ENCODE peak calls at places on chromosomes 16 and 17, in ten cellular contexts. One of them, this sample, is unnamed.

GRCh38 chr17:34519286-34519685 is 60.1 kb upstream of the TMEM132E start:
- DNase-seq in AG10803: no peak
- DNase-seq in fibroblast of lung: no peak
- DNase-seq in hepatocyte: no peak
- DNase-seq in mesothelial cell of epicardium: no peak
- DNase-seq in GM13976: peak; percentile 45
- DNase-seq in tibial artery: no peak
- DNase-seq in left cardiac atrium: no peak
- DNase-seq in C1 segment of cervical spinal cord: no peak
- DNase-seq in activated CD4-positive, alpha-beta T cell treated with anti-CD3 and anti-CD28 coated beads, Interleukin-2, amount 50 U/mL, for 48 hours: peak; percentile 18
- DNase-seq in this sample: no peak

GRCh38 chr17:29407856-29408255 is 17.7 kb downstream of the TAOK1 start:
- DNase-seq in GM13976: no peak
- DNase-seq in hepatocyte: no peak
- DNase-seq in fibroblast of lung: peak; percentile 13
- DNase-seq in left cardiac atrium: no peak
- DNase-seq in mesothelial cell of epicardium: no peak
- DNase-seq in activated CD4-positive, alpha-beta T cell treated with anti-CD3 and anti-CD28 coated beads, Interleukin-2, amount 50 U/mL, for 48 hours: no peak
- DNase-seq in C1 segment of cervical spinal cord: no peak
- DNase-seq in AG10803: peak; percentile 13
- DNase-seq in tibial artery: no peak
- DNase-seq in this sample: no peak

GRCh38 chr16:87570938-87571867 is 31.1 kb upstream of the JPH3 start:
- DNase-seq in C1 segment of cervical spinal cord: peak; percentile 4
- DNase-seq in fibroblast of lung: peak; percentile 88
- DNase-seq in activated CD4-positive, alpha-beta T cell treated with anti-CD3 and anti-CD28 coated beads, Interleukin-2, amount 50 U/mL, for 48 hours: peak; percentile 30
- DNase-seq in left cardiac atrium: peak; percentile 68
- DNase-seq in mesothelial cell of epicardium: no peak
- DNase-seq in hepatocyte: peak; percentile 78
- DNase-seq in GM13976: no peak
- DNase-seq in tibial artery: peak; percentile 93
- DNase-seq in AG10803: peak; percentile 61
- DNase-seq in this sample: peak; percentile 19

GRCh38 chr16:1794221-1794871 is 841 bp upstream of the IGFALS start:
- DNase-seq in tibial artery: no peak
- DNase-seq in mesothelial cell of epicardium: peak; percentile 18
- DNase-seq in GM13976: no peak
- DNase-seq in fibroblast of lung: no peak
- DNase-seq in C1 segment of cervical spinal cord: no peak
- DNase-seq in hepatocyte: peak; percentile 70
- DNase-seq in AG10803: no peak
- DNase-seq in left cardiac atrium: peak; percentile 16
- DNase-seq in activated CD4-positive, alpha-beta T cell treated with anti-CD3 and anti-CD28 coated beads, Interleukin-2, amount 50 U/mL, for 48 hours: no peak
- DNase-seq in this sample: no peak

GRCh38 chr16:12182202-12182601 is 205.7 kb downstream of the SNX29 start:
- DNase-seq in activated CD4-positive, alpha-beta T cell treated with anti-CD3 and anti-CD28 coated beads, Interleukin-2, amount 50 U/mL, for 48 hours: no peak
- DNase-seq in fibroblast of lung: no peak
- DNase-seq in C1 segment of cervical spinal cord: no peak
- DNase-seq in left cardiac atrium: no peak
- DNase-seq in hepatocyte: no peak
- DNase-seq in tibial artery: no peak
- DNase-seq in GM13976: no peak
- DNase-seq in mesothelial cell of epicardium: no peak
- DNase-seq in AG10803: no peak
- DNase-seq in this sample: no peak

GRCh38 chr17:68441064-68441770 is 16.1 kb downstream of the WIPI1 start:
- DNase-seq in C1 segment of cervical spinal cord: peak; percentile 20
- DNase-seq in activated CD4-positive, alpha-beta T cell treated with anti-CD3 and anti-CD28 coated beads, Interleukin-2, amount 50 U/mL, for 48 hours: no peak
- DNase-seq in tibial artery: peak; percentile 40
- DNase-seq in left cardiac atrium: no peak
- DNase-seq in GM13976: no peak
- DNase-seq in hepatocyte: peak; percentile 26
- DNase-seq in fibroblast of lung: no peak
- DNase-seq in AG10803: no peak
- DNase-seq in mesothelial cell of epicardium: no peak
- DNase-seq in this sample: no peak

GRCh38 chr16:21560462-21560861 is 38.9 kb upstream of the METTL9 start:
- DNase-seq in left cardiac atrium: no peak
- DNase-seq in activated CD4-positive, alpha-beta T cell treated with anti-CD3 and anti-CD28 coated beads, Interleukin-2, amount 50 U/mL, for 48 hours: no peak
- DNase-seq in tibial artery: no peak
- DNase-seq in C1 segment of cervical spinal cord: no peak
- DNase-seq in hepatocyte: no peak
- DNase-seq in mesothelial cell of epicardium: no peak
- DNase-seq in GM13976: no peak
- DNase-seq in fibroblast of lung: no peak
- DNase-seq in AG10803: no peak
- DNase-seq in this sample: no peak

GRCh38 chr16:12467418-12468210 is 336.1 kb downstream of the CPPED1 start:
- DNase-seq in tibial artery: no peak
- DNase-seq in mesothelial cell of epicardium: no peak
- DNase-seq in AG10803: no peak
- DNase-seq in hepatocyte: no peak
- DNase-seq in left cardiac atrium: no peak
- DNase-seq in GM13976: no peak
- DNase-seq in fibroblast of lung: no peak
- DNase-seq in C1 segment of cervical spinal cord: no peak
- DNase-seq in activated CD4-positive, alpha-beta T cell treated with anti-CD3 and anti-CD28 coated beads, Interleukin-2, amount 50 U/mL, for 48 hours: no peak
- DNase-seq in this sample: no peak

GRCh38 chr17:43006639-43007551 is at the start of gene IFI35:
- DNase-seq in fibroblast of lung: peak; percentile 83
- DNase-seq in activated CD4-positive, alpha-beta T cell treated with anti-CD3 and anti-CD28 coated beads, Interleukin-2, amount 50 U/mL, for 48 hours: peak; percentile 86
- DNase-seq in left cardiac atrium: peak; percentile 88
- DNase-seq in mesothelial cell of epicardium: no peak
- DNase-seq in tibial artery: peak; percentile 92
- DNase-seq in AG10803: peak; percentile 79
- DNase-seq in hepatocyte: peak; percentile 87
- DNase-seq in GM13976: peak; percentile 89
- DNase-seq in C1 segment of cervical spinal cord: peak; percentile 57
- DNase-seq in this sample: peak; percentile 66

GRCh38 chr16:86048221-86048620 is 149.3 kb downstream of the IRF8 start:
- DNase-seq in tibial artery: no peak
- DNase-seq in AG10803: no peak
- DNase-seq in fibroblast of lung: no peak
- DNase-seq in activated CD4-positive, alpha-beta T cell treated with anti-CD3 and anti-CD28 coated beads, Interleukin-2, amount 50 U/mL, for 48 hours: no peak
- DNase-seq in mesothelial cell of epicardium: no peak
- DNase-seq in left cardiac atrium: no peak
- DNase-seq in hepatocyte: no peak
- DNase-seq in GM13976: no peak
- DNase-seq in C1 segment of cervical spinal cord: no peak
- DNase-seq in this sample: no peak

GRCh38 chr17:31339906-31340661 is 18.7 kb upstream of the EVI2A start:
- DNase-seq in AG10803: peak; percentile 65
- DNase-seq in GM13976: no peak
- DNase-seq in hepatocyte: no peak
- DNase-seq in activated CD4-positive, alpha-beta T cell treated with anti-CD3 and anti-CD28 coated beads, Interleukin-2, amount 50 U/mL, for 48 hours: no peak
- DNase-seq in tibial artery: no peak
- DNase-seq in left cardiac atrium: no peak
- DNase-seq in fibroblast of lung: peak; percentile 93
- DNase-seq in C1 segment of cervical spinal cord: no peak
- DNase-seq in mesothelial cell of epicardium: no peak
- DNase-seq in this sample: no peak

GRCh38 chr17:39822051-39822450 is 42.1 kb downstream of the IKZF3 start:
- DNase-seq in activated CD4-positive, alpha-beta T cell treated with anti-CD3 and anti-CD28 coated beads, Interleukin-2, amount 50 U/mL, for 48 hours: no peak
- DNase-seq in C1 segment of cervical spinal cord: no peak
- DNase-seq in mesothelial cell of epicardium: no peak
- DNase-seq in AG10803: no peak
- DNase-seq in left cardiac atrium: no peak
- DNase-seq in GM13976: no peak
- DNase-seq in hepatocyte: no peak
- DNase-seq in fibroblast of lung: no peak
- DNase-seq in tibial artery: no peak
- DNase-seq in this sample: no peak

GRCh38 chr17:75295220-75296158 is 6.3 kb upstream of the SLC25A19 start:
- DNase-seq in left cardiac atrium: no peak
- DNase-seq in mesothelial cell of epicardium: no peak
- DNase-seq in AG10803: no peak
- DNase-seq in hepatocyte: no peak
- DNase-seq in C1 segment of cervical spinal cord: no peak
- DNase-seq in activated CD4-positive, alpha-beta T cell treated with anti-CD3 and anti-CD28 coated beads, Interleukin-2, amount 50 U/mL, for 48 hours: no peak
- DNase-seq in tibial artery: no peak
- DNase-seq in fibroblast of lung: no peak
- DNase-seq in GM13976: peak; percentile 73
- DNase-seq in this sample: no peak

GRCh38 chr17:40415390-40415789 is 2.3 kb downstream of the TOP2A start:
- DNase-seq in AG10803: peak; percentile 58
- DNase-seq in GM13976: peak; percentile 47
- DNase-seq in C1 segment of cervical spinal cord: no peak
- DNase-seq in left cardiac atrium: no peak
- DNase-seq in hepatocyte: peak; percentile 48
- DNase-seq in fibroblast of lung: peak; percentile 31
- DNase-seq in activated CD4-positive, alpha-beta T cell treated with anti-CD3 and anti-CD28 coated beads, Interleukin-2, amount 50 U/mL, for 48 hours: no peak
- DNase-seq in tibial artery: no peak
- DNase-seq in mesothelial cell of epicardium: no peak
- DNase-seq in this sample: no peak

GRCh38 chr17:37088459-37088858 is 139.7 kb downstream of the AATF start:
- DNase-seq in C1 segment of cervical spinal cord: no peak
- DNase-seq in mesothelial cell of epicardium: no peak
- DNase-seq in hepatocyte: peak; percentile 41
- DNase-seq in left cardiac atrium: no peak
- DNase-seq in GM13976: no peak
- DNase-seq in AG10803: no peak
- DNase-seq in activated CD4-positive, alpha-beta T cell treated with anti-CD3 and anti-CD28 coated beads, Interleukin-2, amount 50 U/mL, for 48 hours: no peak
- DNase-seq in tibial artery: no peak
- DNase-seq in fibroblast of lung: no peak
- DNase-seq in this sample: no peak

GRCh38 chr16:88570691-88571092 is 489 bp downstream of the ZC3H18 start:
- DNase-seq in C1 segment of cervical spinal cord: no peak
- DNase-seq in fibroblast of lung: peak; percentile 4
- DNase-seq in left cardiac atrium: no peak
- DNase-seq in mesothelial cell of epicardium: no peak
- DNase-seq in AG10803: no peak
- DNase-seq in activated CD4-positive, alpha-beta T cell treated with anti-CD3 and anti-CD28 coated beads, Interleukin-2, amount 50 U/mL, for 48 hours: peak; percentile 41
- DNase-seq in tibial artery: no peak
- DNase-seq in hepatocyte: peak; percentile 55
- DNase-seq in GM13976: no peak
- DNase-seq in this sample: no peak

GRCh38 chr17:17806035-17806434 is 30.8 kb downstream of the SREBF1 start:
- DNase-seq in GM13976: no peak
- DNase-seq in fibroblast of lung: no peak
- DNase-seq in C1 segment of cervical spinal cord: no peak
- DNase-seq in tibial artery: no peak
- DNase-seq in AG10803: no peak
- DNase-seq in mesothelial cell of epicardium: no peak
- DNase-seq in left cardiac atrium: no peak
- DNase-seq in activated CD4-positive, alpha-beta T cell treated with anti-CD3 and anti-CD28 coated beads, Interleukin-2, amount 50 U/mL, for 48 hours: no peak
- DNase-seq in hepatocyte: no peak
- DNase-seq in this sample: no peak

GRCh38 chr16:2295056-2295798 is 27.3 kb upstream of the RNPS1 start:
- DNase-seq in left cardiac atrium: no peak
- DNase-seq in activated CD4-positive, alpha-beta T cell treated with anti-CD3 and anti-CD28 coated beads, Interleukin-2, amount 50 U/mL, for 48 hours: no peak
- DNase-seq in hepatocyte: no peak
- DNase-seq in fibroblast of lung: no peak
- DNase-seq in GM13976: peak; percentile 63
- DNase-seq in tibial artery: no peak
- DNase-seq in mesothelial cell of epicardium: no peak
- DNase-seq in C1 segment of cervical spinal cord: no peak
- DNase-seq in AG10803: no peak
- DNase-seq in this sample: no peak

GRCh38 chr17:49365667-49366066 is 3.6 kb upstream of the ZNF652 start:
- DNase-seq in activated CD4-positive, alpha-beta T cell treated with anti-CD3 and anti-CD28 coated beads, Interleukin-2, amount 50 U/mL, for 48 hours: no peak
- DNase-seq in tibial artery: no peak
- DNase-seq in mesothelial cell of epicardium: no peak
- DNase-seq in fibroblast of lung: no peak
- DNase-seq in C1 segment of cervical spinal cord: peak; percentile 56
- DNase-seq in hepatocyte: peak; percentile 30
- DNase-seq in AG10803: peak; percentile 33
- DNase-seq in left cardiac atrium: no peak
- DNase-seq in GM13976: no peak
- DNase-seq in this sample: no peak

GRCh38 chr16:10663146-10663545 is 31.6 kb downstream of the TEKT5 start:
- DNase-seq in hepatocyte: no peak
- DNase-seq in C1 segment of cervical spinal cord: no peak
- DNase-seq in AG10803: no peak
- DNase-seq in left cardiac atrium: no peak
- DNase-seq in GM13976: no peak
- DNase-seq in fibroblast of lung: no peak
- DNase-seq in mesothelial cell of epicardium: no peak
- DNase-seq in activated CD4-positive, alpha-beta T cell treated with anti-CD3 and anti-CD28 coated beads, Interleukin-2, amount 50 U/mL, for 48 hours: no peak
- DNase-seq in tibial artery: no peak
- DNase-seq in this sample: no peak

GRCh38 chr16:57732011-57732410 is 3.6 kb upstream of the KATNB1 start:
- DNase-seq in activated CD4-positive, alpha-beta T cell treated with anti-CD3 and anti-CD28 coated beads, Interleukin-2, amount 50 U/mL, for 48 hours: no peak
- DNase-seq in GM13976: no peak
- DNase-seq in AG10803: peak; percentile 89
- DNase-seq in fibroblast of lung: no peak
- DNase-seq in tibial artery: no peak
- DNase-seq in left cardiac atrium: no peak
- DNase-seq in hepatocyte: no peak
- DNase-seq in C1 segment of cervical spinal cord: no peak
- DNase-seq in mesothelial cell of epicardium: no peak
- DNase-seq in this sample: no peak

GRCh38 chr17:30376621-30377452 is 1.9 kb upstream of the CPD start:
- DNase-seq in C1 segment of cervical spinal cord: no peak
- DNase-seq in tibial artery: no peak
- DNase-seq in mesothelial cell of epicardium: no peak
- DNase-seq in fibroblast of lung: peak; percentile 75
- DNase-seq in left cardiac atrium: peak; percentile 50
- DNase-seq in hepatocyte: peak; percentile 59
- DNase-seq in GM13976: peak; percentile 40
- DNase-seq in AG10803: peak; percentile 81
- DNase-seq in activated CD4-positive, alpha-beta T cell treated with anti-CD3 and anti-CD28 coated beads, Interleukin-2, amount 50 U/mL, for 48 hours: peak; percentile 60
- DNase-seq in this sample: no peak

GRCh38 chr17:19533718-19534561 is at the start of gene SLC47A1:
- DNase-seq in mesothelial cell of epicardium: no peak
- DNase-seq in AG10803: no peak
- DNase-seq in hepatocyte: peak; percentile 60
- DNase-seq in C1 segment of cervical spinal cord: no peak
- DNase-seq in fibroblast of lung: peak; percentile 37
- DNase-seq in tibial artery: no peak
- DNase-seq in GM13976: peak; percentile 41
- DNase-seq in left cardiac atrium: peak; percentile 29
- DNase-seq in activated CD4-positive, alpha-beta T cell treated with anti-CD3 and anti-CD28 coated beads, Interleukin-2, amount 50 U/mL, for 48 hours: peak; percentile 17
- DNase-seq in this sample: peak; percentile 56

GRCh38 chr16:22903716-22904115 is 89.8 kb downstream of the HS3ST2 start:
- DNase-seq in mesothelial cell of epicardium: no peak
- DNase-seq in AG10803: no peak
- DNase-seq in tibial artery: no peak
- DNase-seq in fibroblast of lung: no peak
- DNase-seq in hepatocyte: no peak
- DNase-seq in left cardiac atrium: no peak
- DNase-seq in activated CD4-positive, alpha-beta T cell treated with anti-CD3 and anti-CD28 coated beads, Interleukin-2, amount 50 U/mL, for 48 hours: no peak
- DNase-seq in C1 segment of cervical spinal cord: no peak
- DNase-seq in GM13976: no peak
- DNase-seq in this sample: no peak